ENCODE peak calls at places on chromosomes 1 and 21, in nine cellular contexts. S, T, K, W, Z, I, J, L and P are unnamed samples.

GRCh38 chr1:204647114-204647804 is 38.3 kb downstream of the LRRN2 start:
- DNase-seq in K (no peak), L (peak), T (no peak), J (no peak), I (no peak), Z (peak), W (peak), S (no peak), P (peak)

GRCh38 chr1:186511761-186512637 is 51.1 kb upstream of the PDC start:
- DNase-seq in K (no peak), Z (no peak), I (no peak), S (no peak), L (no peak), T (no peak), W (peak), J (no peak), P (no peak)

GRCh38 chr1:212030936-212031528 is 4.3 kb downstream of the INTS7 start:
- DNase-seq in J (no peak), L (no peak), W (no peak), I (no peak), K (no peak), T (no peak), S (no peak), Z (peak), P (peak)

GRCh38 chr1:182174202-182174855 is 112.8 kb upstream of the ZNF648 start:
- DNase-seq in W (no peak), J (peak), T (no peak), I (no peak), S (no peak), K (peak), Z (no peak), L (no peak), P (no peak)

GRCh38 chr1:196136396-196136795 is 471.8 kb downstream of the KCNT2 start:
- DNase-seq in J (no peak), W (no peak), Z (no peak), L (no peak), K (no peak), I (no peak), S (no peak), T (no peak), P (no peak)

GRCh38 chr1:26705788-26706237 is 10.0 kb downstream of the ARID1A start:
- DNase-seq in Z (no peak), K (no peak), L (no peak), W (no peak), S (no peak), T (no peak), J (no peak), I (no peak), P (peak)

GRCh38 chr1:17258758-17259130 is 9.8 kb downstream of the PADI3 start:
- DNase-seq in Z (no peak), J (no peak), T (no peak), L (no peak), W (no peak), S (no peak), I (no peak), K (no peak), P (no peak)

GRCh38 chr1:67607699-67608098 is 77.3 kb upstream of the GADD45A start:
- DNase-seq in L (no peak), Z (no peak), S (no peak), K (no peak), W (no peak), I (no peak), J (no peak), T (no peak), P (no peak)

GRCh38 chr1:89762431-89762800 is 58.4 kb upstream of the LRRC8D start:
- DNase-seq in J (no peak), I (no peak), L (no peak), T (no peak), W (no peak), Z (no peak), K (peak), S (no peak), P (no peak)

GRCh38 chr21:43600642-43601397 is 58.5 kb downstream of the HSF2BP start:
- DNase-seq in J (no peak), S (no peak), T (no peak), Z (no peak), W (peak), I (no peak), K (no peak), L (no peak), P (peak)